ENCODE peak calls at places on chromosomes 16 and 17, in seven cellular contexts. One of them, this sample, is unnamed.

GRCh38 chr16:70800306-70800705 is 652 bp downstream of the VAC14 start:
- DNase-seq in SHP77: no peak
- DNase-seq in bronchial epithelial cell: no peak
- DNase-seq in CD8-positive, alpha-beta T cell: no peak
- DNase-seq in stimulated activated CD4-positive, alpha-beta T cell treated with anti-CD3 and anti-CD28 coated beads, Interleukin-2, amount 100 ng/mL, for 48 hours: no peak
- DNase-seq in activated CD4-positive, CD25-positive, alpha-beta regulatory T cell: no peak
- DNase-seq in SJSA1: no peak
- DNase-seq in this sample: no peak

GRCh38 chr17:59440757-59441458 is 109.5 kb downstream of the YPEL2 start:
- DNase-seq in SJSA1: peak; percentile 93
- DNase-seq in SHP77: peak; percentile 80
- DNase-seq in activated CD4-positive, CD25-positive, alpha-beta regulatory T cell: peak; percentile 71
- DNase-seq in stimulated activated CD4-positive, alpha-beta T cell treated with anti-CD3 and anti-CD28 coated beads, Interleukin-2, amount 100 ng/mL, for 48 hours: peak; percentile 91
- DNase-seq in bronchial epithelial cell: peak; percentile 74
- DNase-seq in CD8-positive, alpha-beta T cell: peak; percentile 89
- DNase-seq in this sample: peak; percentile 75

GRCh38 chr17:3964203-3965122 is at the start of gene ATP2A3:
- DNase-seq in stimulated activated CD4-positive, alpha-beta T cell treated with anti-CD3 and anti-CD28 coated beads, Interleukin-2, amount 100 ng/mL, for 48 hours: peak; percentile 60
- DNase-seq in activated CD4-positive, CD25-positive, alpha-beta regulatory T cell: peak; percentile 43
- DNase-seq in SJSA1: no peak
- DNase-seq in CD8-positive, alpha-beta T cell: peak; percentile 67
- DNase-seq in SHP77: no peak
- DNase-seq in bronchial epithelial cell: no peak
- DNase-seq in this sample: no peak

GRCh38 chr17:68498479-68499326 is 13.5 kb upstream of the PRKAR1A start:
- DNase-seq in SJSA1: no peak
- DNase-seq in SHP77: no peak
- DNase-seq in bronchial epithelial cell: no peak
- DNase-seq in CD8-positive, alpha-beta T cell: no peak
- DNase-seq in activated CD4-positive, CD25-positive, alpha-beta regulatory T cell: no peak
- DNase-seq in stimulated activated CD4-positive, alpha-beta T cell treated with anti-CD3 and anti-CD28 coated beads, Interleukin-2, amount 100 ng/mL, for 48 hours: no peak
- DNase-seq in this sample: peak; percentile 79

GRCh38 chr16:31201511-31202401 is 804 bp downstream of the PYCARD start:
- DNase-seq in SJSA1: no peak
- DNase-seq in bronchial epithelial cell: peak; percentile 50
- DNase-seq in CD8-positive, alpha-beta T cell: no peak
- DNase-seq in stimulated activated CD4-positive, alpha-beta T cell treated with anti-CD3 and anti-CD28 coated beads, Interleukin-2, amount 100 ng/mL, for 48 hours: no peak
- DNase-seq in activated CD4-positive, CD25-positive, alpha-beta regulatory T cell: no peak
- DNase-seq in SHP77: no peak
- DNase-seq in this sample: peak; percentile 11

GRCh38 chr17:46733837-46734516 is 84.5 kb downstream of the WNT3 start:
- DNase-seq in SJSA1: no peak
- DNase-seq in bronchial epithelial cell: peak; percentile 91
- DNase-seq in activated CD4-positive, CD25-positive, alpha-beta regulatory T cell: no peak
- DNase-seq in CD8-positive, alpha-beta T cell: no peak
- DNase-seq in SHP77: no peak
- DNase-seq in stimulated activated CD4-positive, alpha-beta T cell treated with anti-CD3 and anti-CD28 coated beads, Interleukin-2, amount 100 ng/mL, for 48 hours: no peak
- DNase-seq in this sample: no peak

GRCh38 chr16:19517424-19518089 is 4.3 kb downstream of the GDE1 start:
- DNase-seq in SHP77: no peak
- DNase-seq in SJSA1: peak; percentile 51
- DNase-seq in activated CD4-positive, CD25-positive, alpha-beta regulatory T cell: no peak
- DNase-seq in stimulated activated CD4-positive, alpha-beta T cell treated with anti-CD3 and anti-CD28 coated beads, Interleukin-2, amount 100 ng/mL, for 48 hours: no peak
- DNase-seq in bronchial epithelial cell: peak; percentile 98
- DNase-seq in CD8-positive, alpha-beta T cell: no peak
- DNase-seq in this sample: no peak

GRCh38 chr17:30554839-30555751 is 77.9 kb downstream of the GOSR1 start:
- DNase-seq in activated CD4-positive, CD25-positive, alpha-beta regulatory T cell: no peak
- DNase-seq in SJSA1: peak; percentile 56
- DNase-seq in bronchial epithelial cell: no peak
- DNase-seq in SHP77: no peak
- DNase-seq in stimulated activated CD4-positive, alpha-beta T cell treated with anti-CD3 and anti-CD28 coated beads, Interleukin-2, amount 100 ng/mL, for 48 hours: no peak
- DNase-seq in CD8-positive, alpha-beta T cell: no peak
- DNase-seq in this sample: peak; percentile 21

GRCh38 chr16:79647586-79647985 is 47.0 kb upstream of the MAF start:
- DNase-seq in SHP77: no peak
- DNase-seq in activated CD4-positive, CD25-positive, alpha-beta regulatory T cell: no peak
- DNase-seq in bronchial epithelial cell: no peak
- DNase-seq in CD8-positive, alpha-beta T cell: no peak
- DNase-seq in SJSA1: no peak
- DNase-seq in stimulated activated CD4-positive, alpha-beta T cell treated with anti-CD3 and anti-CD28 coated beads, Interleukin-2, amount 100 ng/mL, for 48 hours: no peak
- DNase-seq in this sample: no peak

GRCh38 chr16:49649013-49649785 is 206.7 kb downstream of the ZNF423 start:
- DNase-seq in activated CD4-positive, CD25-positive, alpha-beta regulatory T cell: no peak
- DNase-seq in CD8-positive, alpha-beta T cell: no peak
- DNase-seq in stimulated activated CD4-positive, alpha-beta T cell treated with anti-CD3 and anti-CD28 coated beads, Interleukin-2, amount 100 ng/mL, for 48 hours: no peak
- DNase-seq in bronchial epithelial cell: peak; percentile 52
- DNase-seq in SHP77: no peak
- DNase-seq in SJSA1: no peak
- DNase-seq in this sample: peak; percentile 61

GRCh38 chr17:82033359-82034085 is 2.0 kb downstream of the RAC3 start:
- DNase-seq in activated CD4-positive, CD25-positive, alpha-beta regulatory T cell: no peak
- DNase-seq in SHP77: no peak
- DNase-seq in bronchial epithelial cell: no peak
- DNase-seq in stimulated activated CD4-positive, alpha-beta T cell treated with anti-CD3 and anti-CD28 coated beads, Interleukin-2, amount 100 ng/mL, for 48 hours: no peak
- DNase-seq in SJSA1: no peak
- DNase-seq in CD8-positive, alpha-beta T cell: no peak
- DNase-seq in this sample: no peak

GRCh38 chr16:52553322-52553721 is 6.4 kb upstream of the TOX3 start:
- DNase-seq in CD8-positive, alpha-beta T cell: no peak
- DNase-seq in bronchial epithelial cell: no peak
- DNase-seq in SHP77: no peak
- DNase-seq in SJSA1: no peak
- DNase-seq in activated CD4-positive, CD25-positive, alpha-beta regulatory T cell: no peak
- DNase-seq in stimulated activated CD4-positive, alpha-beta T cell treated with anti-CD3 and anti-CD28 coated beads, Interleukin-2, amount 100 ng/mL, for 48 hours: no peak
- DNase-seq in this sample: no peak

GRCh38 chr16:87297918-87298631 is 19.1 kb downstream of the C16orf95 start:
- DNase-seq in CD8-positive, alpha-beta T cell: peak; percentile 46
- DNase-seq in stimulated activated CD4-positive, alpha-beta T cell treated with anti-CD3 and anti-CD28 coated beads, Interleukin-2, amount 100 ng/mL, for 48 hours: peak; percentile 32
- DNase-seq in SHP77: peak; percentile 43
- DNase-seq in activated CD4-positive, CD25-positive, alpha-beta regulatory T cell: no peak
- DNase-seq in bronchial epithelial cell: no peak
- DNase-seq in SJSA1: no peak
- DNase-seq in this sample: no peak

GRCh38 chr17:7241047-7241733 is 1.1 kb downstream of the GABARAP start:
- DNase-seq in bronchial epithelial cell: no peak
- DNase-seq in stimulated activated CD4-positive, alpha-beta T cell treated with anti-CD3 and anti-CD28 coated beads, Interleukin-2, amount 100 ng/mL, for 48 hours: no peak
- DNase-seq in activated CD4-positive, CD25-positive, alpha-beta regulatory T cell: no peak
- DNase-seq in CD8-positive, alpha-beta T cell: no peak
- DNase-seq in SHP77: no peak
- DNase-seq in SJSA1: no peak
- DNase-seq in this sample: no peak

GRCh38 chr16:56690420-56691122 is 8.3 kb downstream of the MT1X start:
- DNase-seq in stimulated activated CD4-positive, alpha-beta T cell treated with anti-CD3 and anti-CD28 coated beads, Interleukin-2, amount 100 ng/mL, for 48 hours: no peak
- DNase-seq in CD8-positive, alpha-beta T cell: no peak
- DNase-seq in activated CD4-positive, CD25-positive, alpha-beta regulatory T cell: no peak
- DNase-seq in bronchial epithelial cell: no peak
- DNase-seq in SHP77: no peak
- DNase-seq in SJSA1: no peak
- DNase-seq in this sample: no peak

GRCh38 chr17:13429201-13429600 is 172.5 kb downstream of the HS3ST3A1 start:
- DNase-seq in activated CD4-positive, CD25-positive, alpha-beta regulatory T cell: no peak
- DNase-seq in CD8-positive, alpha-beta T cell: no peak
- DNase-seq in SHP77: no peak
- DNase-seq in SJSA1: peak; percentile 67
- DNase-seq in stimulated activated CD4-positive, alpha-beta T cell treated with anti-CD3 and anti-CD28 coated beads, Interleukin-2, amount 100 ng/mL, for 48 hours: no peak
- DNase-seq in bronchial epithelial cell: no peak
- DNase-seq in this sample: peak; percentile 72

GRCh38 chr16:11063432-11064201 is 119.3 kb downstream of the CLEC16A start:
- DNase-seq in SHP77: no peak
- DNase-seq in bronchial epithelial cell: no peak
- DNase-seq in stimulated activated CD4-positive, alpha-beta T cell treated with anti-CD3 and anti-CD28 coated beads, Interleukin-2, amount 100 ng/mL, for 48 hours: no peak
- DNase-seq in CD8-positive, alpha-beta T cell: no peak
- DNase-seq in SJSA1: no peak
- DNase-seq in activated CD4-positive, CD25-positive, alpha-beta regulatory T cell: no peak
- DNase-seq in this sample: no peak

GRCh38 chr17:62704381-62704971 is 77.0 kb downstream of the MRC2 start:
- DNase-seq in CD8-positive, alpha-beta T cell: no peak
- DNase-seq in bronchial epithelial cell: peak; percentile 82
- DNase-seq in SHP77: no peak
- DNase-seq in activated CD4-positive, CD25-positive, alpha-beta regulatory T cell: no peak
- DNase-seq in stimulated activated CD4-positive, alpha-beta T cell treated with anti-CD3 and anti-CD28 coated beads, Interleukin-2, amount 100 ng/mL, for 48 hours: no peak
- DNase-seq in SJSA1: no peak
- DNase-seq in this sample: peak; percentile 49

GRCh38 chr16:77131398-77131797 is 59.6 kb upstream of the MON1B start:
- DNase-seq in stimulated activated CD4-positive, alpha-beta T cell treated with anti-CD3 and anti-CD28 coated beads, Interleukin-2, amount 100 ng/mL, for 48 hours: no peak
- DNase-seq in SHP77: no peak
- DNase-seq in bronchial epithelial cell: no peak
- DNase-seq in SJSA1: no peak
- DNase-seq in activated CD4-positive, CD25-positive, alpha-beta regulatory T cell: no peak
- DNase-seq in CD8-positive, alpha-beta T cell: no peak
- DNase-seq in this sample: no peak

GRCh38 chr16:12081048-12081404 is 104.5 kb downstream of the SNX29 start:
- DNase-seq in SJSA1: no peak
- DNase-seq in SHP77: no peak
- DNase-seq in stimulated activated CD4-positive, alpha-beta T cell treated with anti-CD3 and anti-CD28 coated beads, Interleukin-2, amount 100 ng/mL, for 48 hours: peak; percentile 40
- DNase-seq in CD8-positive, alpha-beta T cell: no peak
- DNase-seq in activated CD4-positive, CD25-positive, alpha-beta regulatory T cell: no peak
- DNase-seq in bronchial epithelial cell: no peak
- DNase-seq in this sample: no peak

GRCh38 chr16:88383401-88384221 is 852 bp downstream of the ZNF469 start:
- DNase-seq in SHP77: no peak
- DNase-seq in stimulated activated CD4-positive, alpha-beta T cell treated with anti-CD3 and anti-CD28 coated beads, Interleukin-2, amount 100 ng/mL, for 48 hours: no peak
- DNase-seq in CD8-positive, alpha-beta T cell: no peak
- DNase-seq in activated CD4-positive, CD25-positive, alpha-beta regulatory T cell: no peak
- DNase-seq in SJSA1: peak; percentile 78
- DNase-seq in bronchial epithelial cell: no peak
- DNase-seq in this sample: peak; percentile 24

GRCh38 chr17:61418433-61418832 is 18.8 kb downstream of the TBX2 start:
- DNase-seq in CD8-positive, alpha-beta T cell: no peak
- DNase-seq in bronchial epithelial cell: no peak
- DNase-seq in SHP77: no peak
- DNase-seq in SJSA1: no peak
- DNase-seq in stimulated activated CD4-positive, alpha-beta T cell treated with anti-CD3 and anti-CD28 coated beads, Interleukin-2, amount 100 ng/mL, for 48 hours: no peak
- DNase-seq in activated CD4-positive, CD25-positive, alpha-beta regulatory T cell: no peak
- DNase-seq in this sample: no peak

GRCh38 chr17:4175921-4176802 is 33.2 kb downstream of the CYB5D2 start:
- DNase-seq in stimulated activated CD4-positive, alpha-beta T cell treated with anti-CD3 and anti-CD28 coated beads, Interleukin-2, amount 100 ng/mL, for 48 hours: peak; percentile 19
- DNase-seq in activated CD4-positive, CD25-positive, alpha-beta regulatory T cell: no peak
- DNase-seq in SHP77: no peak
- DNase-seq in SJSA1: no peak
- DNase-seq in CD8-positive, alpha-beta T cell: peak; percentile 40
- DNase-seq in bronchial epithelial cell: no peak
- DNase-seq in this sample: no peak

GRCh38 chr16:4474192-4474961 is at the start of gene NMRAL1:
- DNase-seq in SHP77: peak; percentile 94
- DNase-seq in CD8-positive, alpha-beta T cell: peak; percentile 90
- DNase-seq in bronchial epithelial cell: peak; percentile 87
- DNase-seq in SJSA1: peak; percentile 71
- DNase-seq in stimulated activated CD4-positive, alpha-beta T cell treated with anti-CD3 and anti-CD28 coated beads, Interleukin-2, amount 100 ng/mL, for 48 hours: peak; percentile 82
- DNase-seq in activated CD4-positive, CD25-positive, alpha-beta regulatory T cell: peak; percentile 73
- DNase-seq in this sample: peak; percentile 93

GRCh38 chr16:3187798-3188674 is at the start of gene OR1F1:
- DNase-seq in activated CD4-positive, CD25-positive, alpha-beta regulatory T cell: no peak
- DNase-seq in SJSA1: peak; percentile 62
- DNase-seq in SHP77: peak; percentile 49
- DNase-seq in CD8-positive, alpha-beta T cell: peak; percentile 41
- DNase-seq in stimulated activated CD4-positive, alpha-beta T cell treated with anti-CD3 and anti-CD28 coated beads, Interleukin-2, amount 100 ng/mL, for 48 hours: peak; percentile 61
- DNase-seq in bronchial epithelial cell: peak; percentile 58
- DNase-seq in this sample: peak; percentile 89

GRCh38 chr17:45425125-45425983 is 7.3 kb downstream of the ARHGAP27 start:
- DNase-seq in SHP77: peak; percentile 76
- DNase-seq in stimulated activated CD4-positive, alpha-beta T cell treated with anti-CD3 and anti-CD28 coated beads, Interleukin-2, amount 100 ng/mL, for 48 hours: no peak
- DNase-seq in bronchial epithelial cell: peak; percentile 94
- DNase-seq in activated CD4-positive, CD25-positive, alpha-beta regulatory T cell: no peak
- DNase-seq in SJSA1: no peak
- DNase-seq in CD8-positive, alpha-beta T cell: no peak
- DNase-seq in this sample: peak; percentile 99

GRCh38 chr17:46159686-46160085 is 33.5 kb downstream of the KANSL1 start:
- DNase-seq in stimulated activated CD4-positive, alpha-beta T cell treated with anti-CD3 and anti-CD28 coated beads, Interleukin-2, amount 100 ng/mL, for 48 hours: no peak
- DNase-seq in CD8-positive, alpha-beta T cell: no peak
- DNase-seq in SJSA1: no peak
- DNase-seq in SHP77: no peak
- DNase-seq in bronchial epithelial cell: peak; percentile 31
- DNase-seq in activated CD4-positive, CD25-positive, alpha-beta regulatory T cell: no peak
- DNase-seq in this sample: peak; percentile 90

GRCh38 chr16:66295761-66296546 is 70.5 kb upstream of the CDH5 start:
- DNase-seq in SHP77: no peak
- DNase-seq in activated CD4-positive, CD25-positive, alpha-beta regulatory T cell: no peak
- DNase-seq in stimulated activated CD4-positive, alpha-beta T cell treated with anti-CD3 and anti-CD28 coated beads, Interleukin-2, amount 100 ng/mL, for 48 hours: no peak
- DNase-seq in bronchial epithelial cell: no peak
- DNase-seq in CD8-positive, alpha-beta T cell: no peak
- DNase-seq in SJSA1: peak; percentile 34
- DNase-seq in this sample: no peak

GRCh38 chr17:44778656-44779210 is 19.9 kb downstream of the ADAM11 start:
- DNase-seq in SHP77: no peak
- DNase-seq in bronchial epithelial cell: no peak
- DNase-seq in SJSA1: no peak
- DNase-seq in CD8-positive, alpha-beta T cell: no peak
- DNase-seq in stimulated activated CD4-positive, alpha-beta T cell treated with anti-CD3 and anti-CD28 coated beads, Interleukin-2, amount 100 ng/mL, for 48 hours: no peak
- DNase-seq in activated CD4-positive, CD25-positive, alpha-beta regulatory T cell: no peak
- DNase-seq in this sample: no peak

GRCh38 chr16:29745853-29746345 is at the start of gene C16orf54:
- DNase-seq in stimulated activated CD4-positive, alpha-beta T cell treated with anti-CD3 and anti-CD28 coated beads, Interleukin-2, amount 100 ng/mL, for 48 hours: peak; percentile 76
- DNase-seq in SJSA1: no peak
- DNase-seq in CD8-positive, alpha-beta T cell: peak; percentile 96
- DNase-seq in activated CD4-positive, CD25-positive, alpha-beta regulatory T cell: peak; percentile 81
- DNase-seq in bronchial epithelial cell: no peak
- DNase-seq in SHP77: no peak
- DNase-seq in this sample: no peak

GRCh38 chr16:30417447-30418349 is 10.3 kb downstream of the ZNF771 start:
- DNase-seq in SJSA1: no peak
- DNase-seq in activated CD4-positive, CD25-positive, alpha-beta regulatory T cell: peak; percentile 82
- DNase-seq in stimulated activated CD4-positive, alpha-beta T cell treated with anti-CD3 and anti-CD28 coated beads, Interleukin-2, amount 100 ng/mL, for 48 hours: peak; percentile 80
- DNase-seq in SHP77: peak; percentile 96
- DNase-seq in bronchial epithelial cell: peak; percentile 86
- DNase-seq in CD8-positive, alpha-beta T cell: peak; percentile 88
- DNase-seq in this sample: peak; percentile 70

This sample was measured in NCI-H226.